ENCODE peak calls at places on chromosome 12, in six cellular contexts. One of them, this sample, is unnamed.
A peak's percentile ranks its signal among the peaks of the same experiment; 100 is the strongest.

GRCh38 chr12:92570056-92570753 is 132.6 kb upstream of the PLEKHG7 start:
- DNase-seq in stimulated activated CD4-positive, alpha-beta T cell treated with anti-CD3 and anti-CD28 coated beads, Interleukin-1b, Interleukin-23, amount 100 ng/mL, for 1 hour: no peak
- DNase-seq in stimulated activated CD8-positive, alpha-beta memory T cell treated with anti-CD3 and anti-CD28 coated beads, Interleukin-4, amount 100 ng/mL, for 1 hour: peak; percentile 16
- DNase-seq in fibroblast of the conjunctiva: peak; percentile 82
- DNase-seq in LoVo: peak; percentile 82
- DNase-seq in GDM1: peak; percentile 12
- DNase-seq in this sample: peak; percentile 27

GRCh38 chr12:78146365-78146772 is 315.7 kb downstream of the NAV3 start:
- DNase-seq in fibroblast of the conjunctiva: peak; percentile 49
- DNase-seq in GDM1: no peak
- DNase-seq in stimulated activated CD4-positive, alpha-beta T cell treated with anti-CD3 and anti-CD28 coated beads, Interleukin-1b, Interleukin-23, amount 100 ng/mL, for 1 hour: no peak
- DNase-seq in stimulated activated CD8-positive, alpha-beta memory T cell treated with anti-CD3 and anti-CD28 coated beads, Interleukin-4, amount 100 ng/mL, for 1 hour: no peak
- DNase-seq in LoVo: peak; percentile 73
- DNase-seq in this sample: no peak

GRCh38 chr12:39365364-39366001 is 77.4 kb downstream of the KIF21A start:
- DNase-seq in GDM1: no peak
- DNase-seq in stimulated activated CD4-positive, alpha-beta T cell treated with anti-CD3 and anti-CD28 coated beads, Interleukin-1b, Interleukin-23, amount 100 ng/mL, for 1 hour: no peak
- DNase-seq in LoVo: no peak
- DNase-seq in fibroblast of the conjunctiva: no peak
- DNase-seq in stimulated activated CD8-positive, alpha-beta memory T cell treated with anti-CD3 and anti-CD28 coated beads, Interleukin-4, amount 100 ng/mL, for 1 hour: no peak
- DNase-seq in this sample: no peak

GRCh38 chr12:214005-214736 is at the start of gene SLC6A12:
- DNase-seq in stimulated activated CD8-positive, alpha-beta memory T cell treated with anti-CD3 and anti-CD28 coated beads, Interleukin-4, amount 100 ng/mL, for 1 hour: no peak
- DNase-seq in stimulated activated CD4-positive, alpha-beta T cell treated with anti-CD3 and anti-CD28 coated beads, Interleukin-1b, Interleukin-23, amount 100 ng/mL, for 1 hour: no peak
- DNase-seq in GDM1: no peak
- DNase-seq in fibroblast of the conjunctiva: no peak
- DNase-seq in LoVo: no peak
- DNase-seq in this sample: no peak

GRCh38 chr12:132173135-132174014 is 29.1 kb downstream of the NOC4L start:
- DNase-seq in stimulated activated CD4-positive, alpha-beta T cell treated with anti-CD3 and anti-CD28 coated beads, Interleukin-1b, Interleukin-23, amount 100 ng/mL, for 1 hour: no peak
- DNase-seq in LoVo: no peak
- DNase-seq in GDM1: no peak
- DNase-seq in fibroblast of the conjunctiva: no peak
- DNase-seq in stimulated activated CD8-positive, alpha-beta memory T cell treated with anti-CD3 and anti-CD28 coated beads, Interleukin-4, amount 100 ng/mL, for 1 hour: no peak
- DNase-seq in this sample: no peak

GRCh38 chr12:116018282-116018681 is 259.2 kb downstream of the MED13L start:
- DNase-seq in fibroblast of the conjunctiva: no peak
- DNase-seq in GDM1: no peak
- DNase-seq in stimulated activated CD8-positive, alpha-beta memory T cell treated with anti-CD3 and anti-CD28 coated beads, Interleukin-4, amount 100 ng/mL, for 1 hour: no peak
- DNase-seq in LoVo: no peak
- DNase-seq in stimulated activated CD4-positive, alpha-beta T cell treated with anti-CD3 and anti-CD28 coated beads, Interleukin-1b, Interleukin-23, amount 100 ng/mL, for 1 hour: no peak
- DNase-seq in this sample: no peak

GRCh38 chr12:95316798-95317197 is 99.2 kb downstream of the VEZT start:
- DNase-seq in stimulated activated CD8-positive, alpha-beta memory T cell treated with anti-CD3 and anti-CD28 coated beads, Interleukin-4, amount 100 ng/mL, for 1 hour: no peak
- DNase-seq in GDM1: no peak
- DNase-seq in LoVo: no peak
- DNase-seq in fibroblast of the conjunctiva: no peak
- DNase-seq in stimulated activated CD4-positive, alpha-beta T cell treated with anti-CD3 and anti-CD28 coated beads, Interleukin-1b, Interleukin-23, amount 100 ng/mL, for 1 hour: no peak
- DNase-seq in this sample: no peak

GRCh38 chr12:67705394-67706370 is 57.1 kb downstream of the DYRK2 start:
- DNase-seq in stimulated activated CD8-positive, alpha-beta memory T cell treated with anti-CD3 and anti-CD28 coated beads, Interleukin-4, amount 100 ng/mL, for 1 hour: no peak
- DNase-seq in fibroblast of the conjunctiva: peak; percentile 31
- DNase-seq in LoVo: peak; percentile 58
- DNase-seq in GDM1: no peak
- DNase-seq in stimulated activated CD4-positive, alpha-beta T cell treated with anti-CD3 and anti-CD28 coated beads, Interleukin-1b, Interleukin-23, amount 100 ng/mL, for 1 hour: no peak
- DNase-seq in this sample: no peak

GRCh38 chr12:121133838-121134237 is 1.2 kb downstream of the P2RX7 start:
- DNase-seq in LoVo: no peak
- DNase-seq in fibroblast of the conjunctiva: no peak
- DNase-seq in GDM1: no peak
- DNase-seq in stimulated activated CD4-positive, alpha-beta T cell treated with anti-CD3 and anti-CD28 coated beads, Interleukin-1b, Interleukin-23, amount 100 ng/mL, for 1 hour: no peak
- DNase-seq in stimulated activated CD8-positive, alpha-beta memory T cell treated with anti-CD3 and anti-CD28 coated beads, Interleukin-4, amount 100 ng/mL, for 1 hour: no peak
- DNase-seq in this sample: no peak

GRCh38 chr12:6226002-6226700 is 26.0 kb downstream of the CD9 start:
- DNase-seq in fibroblast of the conjunctiva: peak; percentile 77
- DNase-seq in LoVo: peak; percentile 42
- DNase-seq in stimulated activated CD4-positive, alpha-beta T cell treated with anti-CD3 and anti-CD28 coated beads, Interleukin-1b, Interleukin-23, amount 100 ng/mL, for 1 hour: no peak
- DNase-seq in GDM1: no peak
- DNase-seq in stimulated activated CD8-positive, alpha-beta memory T cell treated with anti-CD3 and anti-CD28 coated beads, Interleukin-4, amount 100 ng/mL, for 1 hour: no peak
- DNase-seq in this sample: peak; percentile 65

GRCh38 chr12:8696402-8697100 is 1.2 kb upstream of the RIMKLB start:
- DNase-seq in stimulated activated CD4-positive, alpha-beta T cell treated with anti-CD3 and anti-CD28 coated beads, Interleukin-1b, Interleukin-23, amount 100 ng/mL, for 1 hour: no peak
- DNase-seq in LoVo: no peak
- DNase-seq in GDM1: no peak
- DNase-seq in fibroblast of the conjunctiva: no peak
- DNase-seq in stimulated activated CD8-positive, alpha-beta memory T cell treated with anti-CD3 and anti-CD28 coated beads, Interleukin-4, amount 100 ng/mL, for 1 hour: no peak
- DNase-seq in this sample: no peak

GRCh38 chr12:124098887-124099286 is 125.9 kb downstream of the ZNF664 start:
- DNase-seq in LoVo: no peak
- DNase-seq in fibroblast of the conjunctiva: no peak
- DNase-seq in stimulated activated CD8-positive, alpha-beta memory T cell treated with anti-CD3 and anti-CD28 coated beads, Interleukin-4, amount 100 ng/mL, for 1 hour: no peak
- DNase-seq in GDM1: no peak
- DNase-seq in stimulated activated CD4-positive, alpha-beta T cell treated with anti-CD3 and anti-CD28 coated beads, Interleukin-1b, Interleukin-23, amount 100 ng/mL, for 1 hour: no peak
- DNase-seq in this sample: no peak

GRCh38 chr12:31006416-31007152 is 67.1 kb upstream of the DDX11 start:
- DNase-seq in stimulated activated CD8-positive, alpha-beta memory T cell treated with anti-CD3 and anti-CD28 coated beads, Interleukin-4, amount 100 ng/mL, for 1 hour: no peak
- DNase-seq in stimulated activated CD4-positive, alpha-beta T cell treated with anti-CD3 and anti-CD28 coated beads, Interleukin-1b, Interleukin-23, amount 100 ng/mL, for 1 hour: no peak
- DNase-seq in LoVo: no peak
- DNase-seq in GDM1: no peak
- DNase-seq in fibroblast of the conjunctiva: no peak
- DNase-seq in this sample: no peak

GRCh38 chr12:1518763-1519516 is 75.4 kb downstream of the FBXL14 start:
- DNase-seq in fibroblast of the conjunctiva: peak; percentile 63
- DNase-seq in stimulated activated CD4-positive, alpha-beta T cell treated with anti-CD3 and anti-CD28 coated beads, Interleukin-1b, Interleukin-23, amount 100 ng/mL, for 1 hour: no peak
- DNase-seq in LoVo: peak; percentile 87
- DNase-seq in GDM1: no peak
- DNase-seq in stimulated activated CD8-positive, alpha-beta memory T cell treated with anti-CD3 and anti-CD28 coated beads, Interleukin-4, amount 100 ng/mL, for 1 hour: no peak
- DNase-seq in this sample: no peak

GRCh38 chr12:71589478-71589881 is 74.2 kb downstream of the ZFC3H1 start:
- DNase-seq in LoVo: no peak
- DNase-seq in stimulated activated CD4-positive, alpha-beta T cell treated with anti-CD3 and anti-CD28 coated beads, Interleukin-1b, Interleukin-23, amount 100 ng/mL, for 1 hour: no peak
- DNase-seq in fibroblast of the conjunctiva: no peak
- DNase-seq in stimulated activated CD8-positive, alpha-beta memory T cell treated with anti-CD3 and anti-CD28 coated beads, Interleukin-4, amount 100 ng/mL, for 1 hour: no peak
- DNase-seq in GDM1: no peak
- DNase-seq in this sample: no peak

GRCh38 chr12:122406701-122407154 is 15.7 kb downstream of the CLIP1 start:
- DNase-seq in LoVo: peak; percentile 83
- DNase-seq in stimulated activated CD8-positive, alpha-beta memory T cell treated with anti-CD3 and anti-CD28 coated beads, Interleukin-4, amount 100 ng/mL, for 1 hour: no peak
- DNase-seq in stimulated activated CD4-positive, alpha-beta T cell treated with anti-CD3 and anti-CD28 coated beads, Interleukin-1b, Interleukin-23, amount 100 ng/mL, for 1 hour: no peak
- DNase-seq in fibroblast of the conjunctiva: peak; percentile 87
- DNase-seq in GDM1: no peak
- DNase-seq in this sample: no peak

GRCh38 chr12:14767617-14768016 is 35.7 kb downstream of the WBP11 start:
- DNase-seq in GDM1: no peak
- DNase-seq in stimulated activated CD8-positive, alpha-beta memory T cell treated with anti-CD3 and anti-CD28 coated beads, Interleukin-4, amount 100 ng/mL, for 1 hour: no peak
- DNase-seq in LoVo: no peak
- DNase-seq in fibroblast of the conjunctiva: no peak
- DNase-seq in stimulated activated CD4-positive, alpha-beta T cell treated with anti-CD3 and anti-CD28 coated beads, Interleukin-1b, Interleukin-23, amount 100 ng/mL, for 1 hour: no peak
- DNase-seq in this sample: no peak

GRCh38 chr12:30988887-30989286 is 62.3 kb downstream of the TSPAN11 start:
- DNase-seq in stimulated activated CD8-positive, alpha-beta memory T cell treated with anti-CD3 and anti-CD28 coated beads, Interleukin-4, amount 100 ng/mL, for 1 hour: no peak
- DNase-seq in GDM1: no peak
- DNase-seq in fibroblast of the conjunctiva: no peak
- DNase-seq in stimulated activated CD4-positive, alpha-beta T cell treated with anti-CD3 and anti-CD28 coated beads, Interleukin-1b, Interleukin-23, amount 100 ng/mL, for 1 hour: no peak
- DNase-seq in LoVo: no peak
- DNase-seq in this sample: no peak

GRCh38 chr12:90060031-90060430 is 351.4 kb upstream of the ATP2B1 start:
- DNase-seq in GDM1: no peak
- DNase-seq in LoVo: no peak
- DNase-seq in stimulated activated CD4-positive, alpha-beta T cell treated with anti-CD3 and anti-CD28 coated beads, Interleukin-1b, Interleukin-23, amount 100 ng/mL, for 1 hour: no peak
- DNase-seq in fibroblast of the conjunctiva: no peak
- DNase-seq in stimulated activated CD8-positive, alpha-beta memory T cell treated with anti-CD3 and anti-CD28 coated beads, Interleukin-4, amount 100 ng/mL, for 1 hour: no peak
- DNase-seq in this sample: no peak

GRCh38 chr12:21607701-21608100 is 3.1 kb upstream of the GYS2 start:
- DNase-seq in fibroblast of the conjunctiva: peak; percentile 13
- DNase-seq in stimulated activated CD4-positive, alpha-beta T cell treated with anti-CD3 and anti-CD28 coated beads, Interleukin-1b, Interleukin-23, amount 100 ng/mL, for 1 hour: no peak
- DNase-seq in stimulated activated CD8-positive, alpha-beta memory T cell treated with anti-CD3 and anti-CD28 coated beads, Interleukin-4, amount 100 ng/mL, for 1 hour: no peak
- DNase-seq in GDM1: no peak
- DNase-seq in LoVo: no peak
- DNase-seq in this sample: no peak

GRCh38 chr12:91902860-91903683 is 242.6 kb downstream of the BTG1 start:
- DNase-seq in GDM1: no peak
- DNase-seq in fibroblast of the conjunctiva: no peak
- DNase-seq in LoVo: peak; percentile 28
- DNase-seq in stimulated activated CD8-positive, alpha-beta memory T cell treated with anti-CD3 and anti-CD28 coated beads, Interleukin-4, amount 100 ng/mL, for 1 hour: no peak
- DNase-seq in stimulated activated CD4-positive, alpha-beta T cell treated with anti-CD3 and anti-CD28 coated beads, Interleukin-1b, Interleukin-23, amount 100 ng/mL, for 1 hour: no peak
- DNase-seq in this sample: no peak

GRCh38 chr12:19443585-19443984 is 4.3 kb downstream of the AEBP2 start:
- DNase-seq in stimulated activated CD4-positive, alpha-beta T cell treated with anti-CD3 and anti-CD28 coated beads, Interleukin-1b, Interleukin-23, amount 100 ng/mL, for 1 hour: no peak
- DNase-seq in fibroblast of the conjunctiva: no peak
- DNase-seq in stimulated activated CD8-positive, alpha-beta memory T cell treated with anti-CD3 and anti-CD28 coated beads, Interleukin-4, amount 100 ng/mL, for 1 hour: no peak
- DNase-seq in GDM1: no peak
- DNase-seq in LoVo: no peak
- DNase-seq in this sample: no peak

This sample was measured in thoracic aorta.